ENCODE peak calls at places on chromosomes 16 and 17, in five cellular contexts. One of them, this sample, is unnamed. For H3K4me1 and H3K9me3, the result is how much of the 10 kb centered on the place peaks cover.

GRCh38 chr16:28538733-28539596 is at the start of gene NUPR1:
- DNase-seq in tibial artery: peak
- DNase-seq in aorta: peak
- DNase-seq in neuronal stem cell: no peak
- DNase-seq in body of pancreas: peak
- DNase-seq in this sample: no peak

GRCh38 chr17:64357191-64357981 is 33.3 kb downstream of the PECAM1 start:
- DNase-seq in body of pancreas: peak
- DNase-seq in tibial artery: peak
- DNase-seq in neuronal stem cell: no peak
- DNase-seq in aorta: peak
- DNase-seq in this sample: peak

GRCh38 chr17:39165178-39165843 is 650 bp downstream of the ARL5C start:
- DNase-seq in aorta: no peak
- DNase-seq in tibial artery: no peak
- DNase-seq in body of pancreas: no peak
- DNase-seq in neuronal stem cell: peak
- DNase-seq in this sample: no peak

GRCh38 chr16:71441348-71441781 is 489 bp downstream of the TLE7 start:
- DNase-seq in neuronal stem cell: no peak
- DNase-seq in aorta: no peak
- DNase-seq in body of pancreas: no peak
- DNase-seq in tibial artery: no peak
- DNase-seq in this sample: no peak

GRCh38 chr16:88130681-88131080 is 179.4 kb downstream of the BANP start:
- DNase-seq in tibial artery: no peak
- DNase-seq in aorta: no peak
- DNase-seq in body of pancreas: no peak
- DNase-seq in neuronal stem cell: no peak
- DNase-seq in this sample: no peak

GRCh38 chr17:45186955-45187354 is 25.3 kb downstream of the HEXIM2 start:
- DNase-seq in neuronal stem cell: no peak
- DNase-seq in tibial artery: no peak
- DNase-seq in body of pancreas: no peak
- DNase-seq in aorta: no peak
- DNase-seq in this sample: no peak

GRCh38 chr17:7056386-7056785 is 12.5 kb upstream of the SLC16A11 start:
- DNase-seq in aorta: no peak
- DNase-seq in neuronal stem cell: no peak
- DNase-seq in body of pancreas: no peak
- DNase-seq in tibial artery: no peak
- DNase-seq in this sample: no peak

GRCh38 chr17:35892091-35892637 is 12.0 kb upstream of the CCL5 start:
- DNase-seq in neuronal stem cell: no peak
- DNase-seq in tibial artery: no peak
- DNase-seq in aorta: no peak
- DNase-seq in body of pancreas: no peak
- DNase-seq in this sample: no peak

GRCh38 chr17:7838291-7839075 is 4.5 kb downstream of the KDM6B start:
- DNase-seq in aorta: no peak
- DNase-seq in tibial artery: peak
- DNase-seq in body of pancreas: peak
- DNase-seq in neuronal stem cell: peak
- DNase-seq in this sample: peak

GRCh38 chr17:34434065-34434464 is 71.0 kb upstream of the CCL1 start:
- DNase-seq in tibial artery: no peak
- DNase-seq in neuronal stem cell: no peak
- DNase-seq in aorta: no peak
- DNase-seq in body of pancreas: no peak
- DNase-seq in this sample: no peak

GRCh38 chr17:14760212-14760611 is 459.3 kb downstream of the HS3ST3B1 start:
- DNase-seq in neuronal stem cell: no peak
- DNase-seq in body of pancreas: no peak
- DNase-seq in aorta: no peak
- DNase-seq in tibial artery: no peak
- DNase-seq in this sample: peak

GRCh38 chr16:12613131-12613991 is 190.3 kb downstream of the CPPED1 start:
- DNase-seq in aorta: no peak
- DNase-seq in tibial artery: no peak
- DNase-seq in body of pancreas: peak
- DNase-seq in neuronal stem cell: no peak
- DNase-seq in this sample: peak

GRCh38 chr16:29804020-29804419 is 2.3 kb upstream of the MAZ start:
- DNase-seq in neuronal stem cell: no peak
- DNase-seq in body of pancreas: no peak
- DNase-seq in tibial artery: no peak
- DNase-seq in aorta: no peak
- DNase-seq in this sample: no peak
- H3K4me1 ChIP-seq in neuronal stem cell: under half
- H3K4me1 ChIP-seq in body of pancreas: under half
- H3K4me1 ChIP-seq in tibial artery: under half
- H3K4me1 ChIP-seq in aorta: under half
- H3K4me1 ChIP-seq in this sample: under half

GRCh38 chr17:4405699-4406098 is 28.0 kb upstream of the SPNS3 start:
- DNase-seq in tibial artery: no peak
- DNase-seq in neuronal stem cell: no peak
- DNase-seq in aorta: no peak
- DNase-seq in body of pancreas: no peak
- DNase-seq in this sample: no peak
- H3K27ac ChIP-seq in tibial artery: no peak
- H3K27ac ChIP-seq in neuronal stem cell: no peak
- H3K27ac ChIP-seq in aorta: no peak
- H3K27ac ChIP-seq in body of pancreas: no peak
- H3K27ac ChIP-seq in this sample: no peak

GRCh38 chr16:89913408-89914387 is 5.0 kb upstream of the MC1R start:
- DNase-seq in aorta: no peak
- DNase-seq in neuronal stem cell: no peak
- DNase-seq in body of pancreas: no peak
- DNase-seq in tibial artery: peak
- DNase-seq in this sample: no peak
- H3K9me3 ChIP-seq in aorta: under half
- H3K9me3 ChIP-seq in neuronal stem cell: under half
- H3K9me3 ChIP-seq in body of pancreas: under half
- H3K9me3 ChIP-seq in tibial artery: under half
- H3K9me3 ChIP-seq in this sample: under half

GRCh38 chr17:81391268-81391963 is 3.8 kb upstream of the BAHCC1 start:
- DNase-seq in aorta: no peak
- DNase-seq in tibial artery: no peak
- DNase-seq in body of pancreas: peak
- DNase-seq in neuronal stem cell: no peak
- DNase-seq in this sample: no peak
- H3K4me1 ChIP-seq in aorta: under half
- H3K4me1 ChIP-seq in tibial artery: under half
- H3K4me1 ChIP-seq in body of pancreas: half or more
- H3K4me1 ChIP-seq in neuronal stem cell: half or more
- H3K4me1 ChIP-seq in this sample: under half

GRCh38 chr17:81834831-81835267 is at the start of gene PPP1R27:
- DNase-seq in aorta: no peak
- DNase-seq in body of pancreas: no peak
- DNase-seq in tibial artery: no peak
- DNase-seq in neuronal stem cell: no peak
- DNase-seq in this sample: no peak
- H3K27ac ChIP-seq in aorta: no peak
- H3K27ac ChIP-seq in body of pancreas: peak
- H3K27ac ChIP-seq in tibial artery: peak
- H3K27ac ChIP-seq in neuronal stem cell: no peak
- H3K27ac ChIP-seq in this sample: no peak

GRCh38 chr16:35409503-35409902 is 1950.1 kb downstream of the TP53TG3F start:
- DNase-seq in neuronal stem cell: no peak
- DNase-seq in aorta: no peak
- DNase-seq in body of pancreas: no peak
- DNase-seq in tibial artery: no peak
- DNase-seq in this sample: no peak

GRCh38 chr16:35414139-35414538 is 1954.7 kb downstream of the TP53TG3F start:
- DNase-seq in body of pancreas: no peak
- DNase-seq in aorta: no peak
- DNase-seq in tibial artery: no peak
- DNase-seq in neuronal stem cell: no peak
- DNase-seq in this sample: no peak

GRCh38 chr16:35411156-35411555 is 1951.7 kb downstream of the TP53TG3F start:
- DNase-seq in body of pancreas: no peak
- DNase-seq in aorta: no peak
- DNase-seq in tibial artery: no peak
- DNase-seq in neuronal stem cell: no peak
- DNase-seq in this sample: no peak

GRCh38 chr16:35414563-35414962 is 1955.2 kb downstream of the TP53TG3F start:
- DNase-seq in aorta: no peak
- DNase-seq in neuronal stem cell: no peak
- DNase-seq in body of pancreas: no peak
- DNase-seq in tibial artery: no peak
- DNase-seq in this sample: no peak

GRCh38 chr16:35410438-35410837 is 1951.0 kb downstream of the TP53TG3F start:
- DNase-seq in tibial artery: no peak
- DNase-seq in neuronal stem cell: no peak
- DNase-seq in body of pancreas: no peak
- DNase-seq in aorta: no peak
- DNase-seq in this sample: no peak
- H3K9me3 ChIP-seq in tibial artery: under half
- H3K9me3 ChIP-seq in neuronal stem cell: under half
- H3K9me3 ChIP-seq in body of pancreas: under half
- H3K9me3 ChIP-seq in aorta: under half
- H3K9me3 ChIP-seq in this sample: under half

DNA sequence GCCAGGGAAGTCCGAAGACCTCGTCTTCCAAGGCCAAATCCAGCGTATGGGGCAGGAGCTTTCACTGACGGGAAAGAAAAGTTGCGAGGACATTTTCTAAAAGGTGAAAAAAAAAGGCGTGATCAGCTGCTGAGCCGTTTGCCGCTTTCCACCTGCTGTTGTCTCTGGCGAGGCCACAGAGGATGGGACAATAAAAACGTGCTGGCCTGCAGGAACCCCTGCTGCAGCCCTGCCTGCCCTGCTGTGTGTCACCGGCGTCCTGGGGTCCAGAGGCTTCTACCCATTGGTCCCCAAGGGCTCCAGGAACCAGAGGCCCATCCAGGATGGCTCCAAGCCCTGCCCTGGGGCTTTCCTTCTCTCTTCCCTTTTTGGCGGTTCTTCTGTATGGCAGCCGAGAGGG is 28.1 kb upstream of the GSE1 start:
- DNase-seq in aorta: no peak
- DNase-seq in tibial artery: no peak
- DNase-seq in body of pancreas: no peak
- DNase-seq in neuronal stem cell: no peak
- DNase-seq in this sample: no peak
- H3K4me1 ChIP-seq in aorta: under half
- H3K4me1 ChIP-seq in tibial artery: under half
- H3K4me1 ChIP-seq in body of pancreas: under half
- H3K4me1 ChIP-seq in neuronal stem cell: under half
- H3K4me1 ChIP-seq in this sample: under half

This sample was measured in SJCRH30.